ENCODE peak calls at places on chromosomes 4 and X, in five cellular contexts. N is NT2/D1, L is GM12878, Y is H1, H is HepG2. E is an unnamed sample.

GRCh38 chr4:13888112-13888511 is 260.6 kb upstream of the BOD1L1 start:
- DNase-seq in H (no peak), N (no peak), L (no peak), Y (no peak), E (no peak)

GRCh38 chr4:170004656-170005250 is 21.4 kb downstream of the MFAP3L start:
- DNase-seq in N (no peak), H (no peak), L (no peak), Y (no peak), E (no peak)

GRCh38 chr4:70437212-70437611 is 34.8 kb upstream of the MUC7 start:
- DNase-seq in Y (no peak), H (peak), L (no peak), N (peak), E (no peak)

GRCh38 chrX:46572295-46572936 is 1.1 kb upstream of the CHST7 start:
- DNase-seq in N (no peak), Y (no peak), L (peak), H (no peak), E (no peak)

GRCh38 chr4:76784237-76784636 is 113.7 kb downstream of the SOWAHB start:
- DNase-seq in H (no peak), L (no peak), N (no peak), Y (no peak), E (peak)

GRCh38 chr4:153809307-153809706 is 20.4 kb upstream of the SFRP2 start:
- DNase-seq in Y (no peak), L (peak), N (no peak), H (no peak), E (no peak)

GRCh38 chr4:1579834-1580686 is 104.1 kb downstream of the FAM53A start:
- DNase-seq in L (no peak), H (peak), N (peak), Y (no peak), E (peak)

GRCh38 chr4:92840880-92841279 is 537.1 kb downstream of the GRID2 start:
- DNase-seq in Y (no peak), H (no peak), L (no peak), N (no peak), E (no peak)

GRCh38 chr4:27003602-27004238 is 143.1 kb downstream of the STIM2 start:
- DNase-seq in N (no peak), H (no peak), Y (no peak), L (no peak), E (no peak)

GRCh38 chr4:5472166-5472565 is 236.2 kb downstream of the EVC2 start:
- DNase-seq in Y (no peak), N (no peak), L (no peak), H (no peak), E (no peak)

GRCh38 chr4:108535757-108536156 is 84.6 kb upstream of the RPL34 start:
- DNase-seq in H (no peak), N (no peak), Y (no peak), L (no peak), E (no peak)

GRCh38 chr4:1192493-1193205 is 20.3 kb upstream of the SPON2 start:
- DNase-seq in H (no peak), Y (no peak), L (no peak), N (no peak), E (no peak)

GRCh38 chrX:74061879-74062278 is 242.1 kb upstream of the ZCCHC13 start:
- DNase-seq in H (no peak), Y (no peak), L (no peak), N (no peak), E (no peak)

GRCh38 chrX:109389917-109390316 is 92.0 kb downstream of the GUCY2F start:
- DNase-seq in H (no peak), N (no peak), L (no peak), Y (no peak), E (no peak)

GRCh38 chr4:11949355-11949754 is 520.7 kb upstream of the HS3ST1 start:
- DNase-seq in L (no peak), N (no peak), H (no peak), Y (no peak), E (no peak)

GRCh38 chrX:135185795-135186443 is 14.7 kb upstream of the CT55 start:
- DNase-seq in N (peak), Y (peak), H (peak), L (peak), E (peak)

GRCh38 chrX:124127496-124127895 is 166.0 kb downstream of the STAG2 start:
- DNase-seq in L (no peak), Y (no peak), H (no peak), N (no peak), E (no peak)

GRCh38 chr4:13657016-13657415 is 29.5 kb upstream of the BOD1L1 start:
- DNase-seq in H (no peak), Y (no peak), N (no peak), L (no peak), E (no peak)

GRCh38 chr4:102518703-102519131 is 17.6 kb downstream of the NFKB1 start:
- DNase-seq in L (no peak), H (no peak), Y (no peak), N (no peak), E (no peak)

GRCh38 chrX:103537871-103538387 is 18.6 kb upstream of the RAB40A start:
- DNase-seq in N (no peak), L (no peak), Y (no peak), H (no peak), E (no peak)

GRCh38 chrX:56813318-56813837 is 84.3 kb downstream of the NBDY start:
- DNase-seq in H (no peak), L (no peak), N (no peak), Y (no peak), E (no peak)

GRCh38 chr4:187215438-187215837 is 491.8 kb upstream of the FAT1 start:
- DNase-seq in Y (no peak), H (no peak), L (no peak), N (no peak), E (no peak)

GRCh38 chr4:164856396-164856795 is 20.6 kb upstream of the APELA start:
- DNase-seq in N (no peak), L (no peak), H (no peak), Y (no peak), E (no peak)

GRCh38 chr4:25953740-25954139 is 39.7 kb downstream of the SMIM20 start:
- DNase-seq in Y (no peak), L (no peak), N (no peak), H (peak), E (no peak)

GRCh38 chrX:139106111-139106510 is 394.6 kb upstream of the FGF13 start:
- DNase-seq in N (no peak), Y (no peak), H (no peak), L (no peak), E (no peak)

GRCh38 chr4:156633846-156634245 is 337.8 kb downstream of the PDGFC start:
- DNase-seq in L (no peak), N (no peak), Y (no peak), H (no peak), E (no peak)

GRCh38 chrX:17984415-17984814 is 123.3 kb upstream of the RAI2 start:
- DNase-seq in H (no peak), L (no peak), N (no peak), Y (no peak), E (no peak)

GRCh38 chrX:115616943-115617563 is 56.1 kb downstream of the PLS3 start:
- DNase-seq in N (peak), L (peak), Y (peak), H (no peak), E (no peak)

GRCh38 chrX:68365356-68365755 is 67.9 kb downstream of the OPHN1 start:
- DNase-seq in Y (no peak), N (no peak), L (no peak), H (no peak), E (no peak)

GRCh38 chr4:6472008-6472386 is 417 bp downstream of the PPP2R2C start:
- DNase-seq in Y (no peak), L (no peak), N (no peak), H (no peak), E (no peak)

GRCh38 chrX:110384490-110384889 is 25.8 kb downstream of the RTL9 start:
- DNase-seq in N (no peak), H (no peak), L (no peak), Y (no peak), E (no peak)

GRCh38 chr4:169184236-169184635 is 86.5 kb downstream of the SH3RF1 start:
- DNase-seq in H (no peak), L (no peak), N (no peak), Y (no peak), E (no peak)

GRCh38 chr4:184388106-184388505 is 86.2 kb downstream of the IRF2 start:
- DNase-seq in H (no peak), Y (no peak), N (no peak), L (no peak), E (no peak)

GRCh38 chr4:70734971-70735370 is 13.2 kb downstream of the RUFY3 start:
- DNase-seq in N (no peak), H (no peak), Y (no peak), L (no peak), E (no peak)

DNA sequence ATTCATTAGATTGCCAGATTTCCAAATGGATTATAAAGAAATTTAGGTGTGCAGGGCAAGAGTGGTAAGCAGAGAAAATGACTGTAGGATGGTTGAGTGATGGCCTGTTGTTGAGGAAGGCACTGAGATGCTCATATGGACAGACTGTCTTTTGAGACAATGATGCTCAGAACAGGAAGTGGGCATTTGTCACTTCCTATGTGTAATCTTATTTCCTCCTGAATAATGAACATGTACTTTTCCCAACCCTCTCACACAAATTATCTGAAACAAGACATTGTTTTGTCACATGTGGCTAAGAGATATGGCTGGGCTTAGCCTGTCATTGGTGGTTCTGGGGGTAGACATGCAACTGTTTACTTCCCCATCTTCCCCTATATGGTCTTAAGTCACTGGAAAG is 240.5 kb downstream of the CFAP47 start:
- DNase-seq in N (no peak), L (no peak), H (no peak), Y (no peak), E (no peak)
- TF ChIP-seq SUZ12 in N (no peak), L (no peak), H (no peak), Y (no peak), E (no peak)

GRCh38 chr4:41177016-41177415 is 37.3 kb downstream of the APBB2 start:
- DNase-seq in Y (no peak), N (no peak), H (peak), L (no peak), E (no peak)
- TF ChIP-seq SUZ12 in Y (no peak), N (no peak), H (no peak), L (no peak), E (no peak)

GRCh38 chr4:55757356-55758024 is 62.1 kb upstream of the EXOC1L start:
- DNase-seq in L (no peak), Y (no peak), H (no peak), N (no peak), E (no peak)
- TF ChIP-seq SUZ12 in L (no peak), Y (no peak), H (no peak), N (no peak), E (no peak)

DNA sequence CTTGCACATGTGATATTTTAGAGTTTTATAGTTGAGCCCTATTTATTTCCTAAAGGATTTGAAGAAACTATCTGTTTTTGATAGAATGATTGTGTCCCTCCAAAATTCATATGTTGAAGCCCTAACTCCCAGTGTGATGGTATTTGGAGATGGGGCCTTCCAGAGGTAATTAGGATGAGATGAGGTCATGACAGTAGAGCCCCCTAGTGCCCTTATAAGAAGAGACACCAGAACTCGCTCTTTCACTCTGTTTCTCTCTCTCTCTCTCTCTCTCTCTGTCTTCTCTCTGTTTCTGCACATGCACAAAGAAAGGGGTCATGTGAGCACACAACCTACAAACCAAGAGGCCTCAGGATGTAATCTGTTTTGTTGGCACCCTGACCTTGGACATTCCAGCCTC is 921.9 kb upstream of the DIAPH2 start:
- DNase-seq in L (no peak), Y (no peak), H (no peak), N (peak), E (no peak)
- TF ChIP-seq SUZ12 in L (no peak), Y (no peak), H (no peak), N (no peak), E (no peak)

GRCh38 chrX:130393451-130394074 is 8.1 kb upstream of the GPR119 start:
- DNase-seq in L (no peak), Y (peak), H (peak), N (peak), E (peak)
- TF ChIP-seq SUZ12 in L (no peak), Y (no peak), H (no peak), N (no peak), E (no peak)

GRCh38 chrX:39157006-39157405 is 355.7 kb downstream of the MID1IP1 start:
- DNase-seq in L (no peak), Y (no peak), H (no peak), N (no peak), E (no peak)

GRCh38 chrX:39149761-39150160 is 348.5 kb downstream of the MID1IP1 start:
- DNase-seq in Y (no peak), L (no peak), N (peak), H (peak), E (peak)

GRCh38 chrX:39150210-39150609 is 349.0 kb downstream of the MID1IP1 start:
- DNase-seq in H (no peak), L (no peak), N (no peak), Y (no peak), E (no peak)

GRCh38 chrX:39150621-39151020 is 349.4 kb downstream of the MID1IP1 start:
- DNase-seq in H (no peak), Y (no peak), L (no peak), N (no peak), E (no peak)

GRCh38 chrX:39152106-39152649 is 350.9 kb downstream of the MID1IP1 start:
- DNase-seq in H (no peak), Y (no peak), N (peak), L (no peak), E (peak)
- TF ChIP-seq SUZ12 in H (no peak), Y (no peak), N (no peak), L (no peak), E (no peak)

GRCh38 chr4:87543835-87544461 is 14.8 kb upstream of the SPARCL1 start:
- DNase-seq in H (peak), Y (no peak), N (no peak), L (no peak), E (peak)
- TF ChIP-seq SUZ12 in H (no peak), Y (no peak), N (no peak), L (no peak), E (no peak)

GRCh38 chrX:106917830-106918500 is 2.2 kb upstream of the CLDN2 start:
- DNase-seq in N (no peak), L (no peak), Y (no peak), H (no peak), E (no peak)

GRCh38 chrX:106927023-106927422 is 6.8 kb downstream of the CLDN2 start:
- DNase-seq in L (no peak), N (no peak), Y (no peak), H (no peak), E (no peak)

GRCh38 chrX:106919932-106920452 is at the start of gene CLDN2:
- DNase-seq in L (no peak), N (peak), Y (peak), H (peak), E (no peak)

GRCh38 chrX:106921637-106922036 is 1.4 kb downstream of the CLDN2 start:
- DNase-seq in H (no peak), Y (no peak), L (no peak), N (no peak), E (no peak)
- TF ChIP-seq SUZ12 in H (no peak), Y (no peak), L (no peak), N (no peak), E (no peak)

GRCh38 chr4:73855406-73855805 is 2.3 kb downstream of the PF4V1 start:
- DNase-seq in L (no peak), Y (no peak), H (no peak), N (no peak), E (no peak)
- TF ChIP-seq SUZ12 in L (no peak), Y (no peak), H (no peak), N (no peak), E (no peak)

GRCh38 chrX:100994352-100995281 is 25.1 kb downstream of the ARL13A start:
- DNase-seq in N (no peak), Y (no peak), H (peak), L (peak), E (no peak)
- TF ChIP-seq SUZ12 in N (no peak), Y (no peak), H (no peak), L (no peak), E (no peak)

E was measured in HEK293T.